ENCODE peak calls at places on chromosomes 12 and 14, in four cellular contexts. K is SK-N-SH, O is H1, F is WTC11. P is an unnamed sample.

GRCh38 chr12:85657251-85657650 is 179.0 kb downstream of the RASSF9 start:
- DNase-seq in K (no peak), O (no peak), F (no peak), P (no peak)

GRCh38 chr12:94326727-94327126 is 132.9 kb downstream of the CEP83 start:
- DNase-seq in K (no peak), O (no peak), F (no peak), P (no peak)

GRCh38 chr12:117662620-117663395 is 301.4 kb upstream of the NOS1 start:
- DNase-seq in K (no peak), O (no peak), F (no peak), P (no peak)

GRCh38 chr14:80867091-80867490 is 74.4 kb downstream of the CEP128 start:
- DNase-seq in K (no peak), O (no peak), F (no peak), P (no peak)

GRCh38 chr14:54591461-54592245 is 24.7 kb downstream of the SAMD4A start:
- DNase-seq in K (no peak), O (no peak), F (no peak), P (no peak)

GRCh38 chr12:98423963-98424362 is 91.4 kb upstream of the TMPO start:
- DNase-seq in K (no peak), O (no peak), F (no peak), P (no peak)

GRCh38 chr12:2246358-2246757 is 193.6 kb downstream of the CACNA1C start:
- DNase-seq in K (no peak), O (no peak), F (no peak), P (no peak)

GRCh38 chr12:26017484-26018211 is 59.2 kb downstream of the RASSF8 start:
- DNase-seq in K (peak), O (peak), F (peak), P (peak)

GRCh38 chr12:100239589-100239988 is 27.3 kb downstream of the DEPDC4 start:
- DNase-seq in K (no peak), O (no peak), F (no peak), P (no peak)
- TF ChIP-seq TEAD4 in K (no peak), O (no peak), F (no peak), P (no peak)

GRCh38 chr12:45934956-45935355 is 55.4 kb downstream of the SCAF11 start:
- DNase-seq in K (no peak), O (no peak), F (no peak), P (no peak)
- TF ChIP-seq TEAD4 in K (no peak), O (no peak), F (no peak), P (no peak)

DNA sequence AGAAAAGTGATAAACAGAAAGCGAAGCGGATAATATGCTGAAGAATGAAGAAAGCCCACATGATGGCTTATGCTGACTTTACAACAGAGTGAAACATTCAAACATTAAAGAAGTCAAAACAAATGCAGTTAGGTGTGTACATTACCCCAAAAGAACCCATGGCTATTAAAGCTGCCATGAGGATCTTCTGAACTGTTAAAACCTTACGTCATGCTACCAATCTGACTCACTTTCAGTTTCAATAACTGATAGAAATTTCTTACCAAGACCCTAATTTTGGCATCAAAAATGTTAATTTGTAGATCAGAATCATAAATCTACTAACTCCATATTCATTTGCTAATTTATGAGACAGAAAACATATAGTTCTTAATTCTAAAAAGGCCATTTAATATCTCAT is 29.1 kb downstream of the KICS2 start:
- DNase-seq in K (no peak), O (no peak), F (no peak), P (no peak)
- TF ChIP-seq TEAD4 in K (no peak), O (no peak), F (no peak), P (no peak)

GRCh38 chr12:38502420-38502819 is 185.8 kb downstream of the ALG10B start:
- DNase-seq in K (peak), O (no peak), F (no peak), P (no peak)

GRCh38 chr12:38507839-38508238 is 191.3 kb downstream of the ALG10B start:
- DNase-seq in K (no peak), O (no peak), F (no peak), P (no peak)

GRCh38 chr12:38502016-38502415 is 185.4 kb downstream of the ALG10B start:
- DNase-seq in K (no peak), O (no peak), F (no peak), P (no peak)
- TF ChIP-seq TEAD4 in K (no peak), O (no peak), F (no peak), P (no peak)

P was measured in K562.